ENCODE peak calls at places on chromosomes 3 and 15, in nine cellular contexts. V is cardiac muscle cell; P is GM03348; N is HT-29; L is AG04450; U is activated naive CD8-positive, alpha-beta T cell treated with anti-CD3 and anti-CD28 coated beads, Interleukin-2, amount 50 U/mL, for 24 hours; Q is naive thymus-derived CD4-positive, alpha-beta T cell; F is cardiac fibroblast; G is WERI-Rb-1. H is an unnamed sample.
A peak's percentile ranks its signal among the peaks of the same experiment; 100 is the strongest.

GRCh38 chr15:62067448-62068044 is 769 bp downstream of the C2CD4A start:
- DNase-seq in L (no peak), N (peak; percentile 36), Q (peak; percentile 19), V (peak; percentile 21), U (peak; percentile 26), F (peak; percentile 19), P (peak; percentile 15), G (peak; percentile 31), H (no peak)

GRCh38 chr3:100108464-100109079 is 5.7 kb downstream of the FILIP1L start:
- DNase-seq in V (no peak), G (no peak), P (no peak), Q (no peak), L (no peak), N (no peak), U (no peak), F (no peak), H (no peak)

GRCh38 chr3:195148553-195148952 is 122.4 kb downstream of the XXYLT1 start:
- DNase-seq in V (no peak), P (no peak), G (no peak), F (no peak), N (peak; percentile 52), Q (no peak), U (no peak), L (no peak), H (no peak)

GRCh38 chr3:187567741-187568140 is 102.5 kb downstream of the SST start:
- DNase-seq in Q (no peak), U (no peak), N (no peak), L (peak; percentile 23), P (peak; percentile 82), G (no peak), V (peak; percentile 88), F (peak; percentile 74), H (peak; percentile 34)

GRCh38 chr3:173993299-173993698 is 595.8 kb downstream of the NLGN1 start:
- DNase-seq in V (peak; percentile 28), N (peak; percentile 56), U (no peak), Q (no peak), G (no peak), L (no peak), F (peak; percentile 32), P (peak; percentile 76), H (peak; percentile 75)

GRCh38 chr15:96657096-96657495 is 326.6 kb downstream of the NR2F2 start:
- DNase-seq in P (no peak), V (no peak), Q (no peak), U (no peak), F (no peak), N (no peak), L (no peak), G (no peak), H (no peak)

GRCh38 chr15:68849477-68849876 is 28.8 kb upstream of the ANP32A start:
- DNase-seq in N (no peak), U (no peak), G (no peak), Q (no peak), L (no peak), P (no peak), V (no peak), F (no peak), H (no peak)

GRCh38 chr3:15523660-15524417 is 2.3 kb upstream of the COLQ start:
- DNase-seq in Q (no peak), P (no peak), N (no peak), F (no peak), L (no peak), V (no peak), G (no peak), U (no peak), H (no peak)

GRCh38 chr3:52777959-52778805 is 783 bp downstream of the ITIH1 start:
- DNase-seq in N (no peak), F (no peak), V (no peak), G (no peak), Q (no peak), U (no peak), L (no peak), P (no peak), H (no peak)

GRCh38 chr15:64092075-64092820 is 1.4 kb downstream of the CIAO2A start:
- DNase-seq in U (no peak), F (no peak), P (no peak), L (no peak), Q (peak; percentile 45), N (no peak), G (no peak), V (no peak), H (peak; percentile 64)

GRCh38 chr15:60179786-60180391 is 175.8 kb downstream of the FOXB1 start:
- DNase-seq in N (peak; percentile 64), G (peak; percentile 33), Q (peak; percentile 50), L (peak; percentile 18), F (peak; percentile 74), V (peak; percentile 74), P (peak; percentile 64), U (peak; percentile 4), H (peak; percentile 39)

GRCh38 chr15:91077029-91077428 is 23.0 kb upstream of the SV2B start:
- DNase-seq in N (no peak), U (no peak), Q (no peak), G (no peak), L (no peak), P (no peak), V (no peak), F (no peak), H (no peak)

GRCh38 chr15:88619796-88620195 is 1.3 kb upstream of the AEN start:
- DNase-seq in U (no peak), V (no peak), P (no peak), L (no peak), G (no peak), F (no peak), N (no peak), Q (no peak), H (no peak)

GRCh38 chr3:194255252-194256039 is 95.7 kb downstream of the CPN2 start:
- DNase-seq in U (peak; percentile 47), F (peak; percentile 76), L (no peak), G (peak; percentile 58), V (peak; percentile 70), N (peak; percentile 92), P (no peak), Q (peak; percentile 40), H (no peak)

GRCh38 chr3:118213892-118214291 is 820.8 kb downstream of the IGSF11 start:
- DNase-seq in F (no peak), V (no peak), U (no peak), N (no peak), L (no peak), G (no peak), P (no peak), Q (no peak), H (no peak)

GRCh38 chr3:143536817-143537535 is 311.3 kb downstream of the SLC9A9 start:
- DNase-seq in N (no peak), G (no peak), F (peak; percentile 96), L (no peak), Q (no peak), P (peak; percentile 74), U (no peak), V (peak; percentile 92), H (peak; percentile 97)

GRCh38 chr3:178352300-178353021 is 183.8 kb upstream of the KCNMB2 start:
- DNase-seq in L (peak; percentile 66), N (peak; percentile 71), F (peak; percentile 94), Q (no peak), G (no peak), V (peak; percentile 94), U (no peak), P (peak; percentile 69), H (peak; percentile 89)